ENCODE peak calls at places on chromosomes 3 and 15, in five cellular contexts. R is stimulated activated CD4-positive, alpha-beta T cell treated with anti-CD3 and anti-CD28 coated beads, TNF-alpha, amount 100 ng/mL, for 4 hours; V is brain microvascular endothelial cell; B is activated CD4-positive, CD25-positive, alpha-beta regulatory T cell; E is NCI-H1092 treated with DMSO at 0.1 percent for 48 hours. Z is an unnamed sample.

GRCh38 chr15:68275165-68275746 is 2.3 kb upstream of the FEM1B start:
- DNase-seq in E (no peak), V (no peak), R (no peak), B (no peak), Z (no peak)

GRCh38 chr3:29430558-29430971 is 149.7 kb downstream of the RBMS3 start:
- DNase-seq in B (no peak), R (no peak), V (peak), E (no peak), Z (no peak)

GRCh38 chr15:90413411-90414379 is 25.7 kb downstream of the IQGAP1 start:
- DNase-seq in B (no peak), V (peak), R (no peak), E (no peak), Z (no peak)

GRCh38 chr3:124519844-124520243 is 210.4 kb upstream of the UMPS start:
- DNase-seq in E (no peak), V (no peak), R (no peak), B (no peak), Z (no peak)

GRCh38 chr3:171951597-171951996 is 87.8 kb upstream of the FNDC3B start:
- DNase-seq in V (no peak), R (no peak), E (no peak), B (no peak), Z (no peak)

GRCh38 chr15:63504979-63505841 is 817 bp downstream of the USP3 start:
- DNase-seq in R (no peak), V (peak), B (no peak), E (peak), Z (peak)

GRCh38 chr3:127706312-127706711 is 33.6 kb downstream of the ABTB1 start:
- DNase-seq in E (no peak), V (no peak), R (no peak), B (no peak), Z (no peak)

GRCh38 chr3:137110392-137110996 is 152.7 kb downstream of the IL20RB start:
- DNase-seq in V (peak), B (no peak), R (no peak), E (peak), Z (no peak)

GRCh38 chr3:6785726-6786125 is 75.2 kb upstream of the GRM7 start:
- DNase-seq in E (no peak), R (no peak), B (no peak), V (no peak), Z (no peak)

GRCh38 chr3:125359700-125360099 is 15.4 kb downstream of the ZNF148 start:
- DNase-seq in B (no peak), E (peak), V (no peak), R (no peak), Z (no peak)

GRCh38 chr15:50137893-50138292 is 18.9 kb upstream of the ATP8B4 start:
- DNase-seq in V (no peak), R (no peak), E (no peak), B (no peak), Z (no peak)

GRCh38 chr3:24680214-24680967 is 185.7 kb upstream of the THRB start:
- DNase-seq in R (no peak), V (peak), B (no peak), E (peak), Z (no peak)

GRCh38 chr3:156180077-156180476 is 59.7 kb downstream of the KCNAB1 start:
- DNase-seq in V (peak), R (no peak), E (no peak), B (no peak), Z (no peak)

Z was measured in activated naive CD8-positive, alpha-beta T cell treated with anti-CD3 and anti-CD28 coated beads, Interleukin-2, amount 50 U/mL, for 16 hours.